ENCODE peak calls at places on chromosomes 3 and 15, in eight cellular contexts. J is AG04450; H is breast epithelium; N is effector memory CD4-positive, alpha-beta T cell; E is endodermal cell; U is lung; Z is IMR-90; D is RWPE1. I is an unnamed sample.

GRCh38 chr15:100030586-100031249 is 297.5 kb upstream of the LYSMD4 start:
- DNase-seq in J (no peak), H (no peak), N (no peak), E (peak; percentile 7), U (no peak), Z (peak; percentile 31), D (peak; percentile 56), I (no peak)

GRCh38 chr15:63528138-63528659 is 23.8 kb downstream of the USP3 start:
- DNase-seq in J (no peak), H (no peak), N (no peak), E (no peak), U (no peak), Z (no peak), D (no peak), I (no peak)

GRCh38 chr15:71312731-71313460 is 197.6 kb downstream of the THSD4 start:
- DNase-seq in J (no peak), H (no peak), N (no peak), E (no peak), U (no peak), Z (peak; percentile 55), D (no peak), I (no peak)

GRCh38 chr15:75347222-75348033 is 589 bp downstream of the NEIL1 start:
- DNase-seq in J (no peak), H (no peak), N (peak; percentile 37), E (peak; percentile 85), U (peak; percentile 72), Z (no peak), D (peak; percentile 41), I (no peak)

GRCh38 chr3:100256724-100257123 is 4.1 kb upstream of the TBC1D23 start:
- DNase-seq in J (no peak), H (no peak), N (no peak), E (no peak), U (no peak), Z (peak; percentile 30), D (no peak), I (no peak)

GRCh38 chr3:48157215-48157840 is 30.9 kb downstream of the CDC25A start:
- DNase-seq in J (no peak), H (no peak), N (no peak), E (no peak), U (no peak), Z (peak; percentile 52), D (peak; percentile 45), I (no peak)

GRCh38 chr3:27357665-27358258 is 11.4 kb downstream of the NEK10 start:
- DNase-seq in J (no peak), H (no peak), N (peak; percentile 15), E (peak; percentile 86), U (peak; percentile 56), Z (peak; percentile 56), D (peak; percentile 20), I (no peak)

GRCh38 chr3:118808743-118809142 is 225.9 kb downstream of the IGSF11 start:
- DNase-seq in J (no peak), H (no peak), N (no peak), E (peak; percentile 68), U (no peak), Z (no peak), D (no peak), I (no peak)

GRCh38 chr15:31434418-31435255 is 108.0 kb downstream of the KLF13 start:
- DNase-seq in J (peak; percentile 61), H (peak; percentile 47), N (peak; percentile 78), E (no peak), U (peak; percentile 66), Z (peak; percentile 93), D (peak; percentile 51), I (no peak)

GRCh38 chr3:129128357-129129155 is 7.0 kb upstream of the RAB43 start:
- DNase-seq in J (no peak), H (no peak), N (no peak), E (no peak), U (no peak), Z (no peak), D (no peak), I (no peak)

GRCh38 chr3:177772908-177773557 is 575.8 kb upstream of the TBL1XR1 start:
- DNase-seq in J (no peak), H (no peak), N (no peak), E (no peak), U (no peak), Z (no peak), D (no peak), I (no peak)

GRCh38 chr15:40932146-40932545 is 3.0 kb downstream of the DLL4 start:
- DNase-seq in J (no peak), H (no peak), N (no peak), E (no peak), U (no peak), Z (no peak), D (no peak), I (no peak)

GRCh38 chr3:10279384-10280176 is 13.2 kb downstream of the GHRL start:
- DNase-seq in J (no peak), H (no peak), N (no peak), E (no peak), U (no peak), Z (no peak), D (no peak), I (no peak)

GRCh38 chr3:99500485-99500884 is 137.9 kb upstream of the COL8A1 start:
- DNase-seq in J (no peak), H (no peak), N (no peak), E (no peak), U (no peak), Z (no peak), D (no peak), I (no peak)

GRCh38 chr3:112605285-112605684 is 35.7 kb downstream of the CCDC80 start:
- DNase-seq in J (peak; percentile 90), H (no peak), N (no peak), E (no peak), U (no peak), Z (peak; percentile 99), D (no peak), I (no peak)

DNA sequence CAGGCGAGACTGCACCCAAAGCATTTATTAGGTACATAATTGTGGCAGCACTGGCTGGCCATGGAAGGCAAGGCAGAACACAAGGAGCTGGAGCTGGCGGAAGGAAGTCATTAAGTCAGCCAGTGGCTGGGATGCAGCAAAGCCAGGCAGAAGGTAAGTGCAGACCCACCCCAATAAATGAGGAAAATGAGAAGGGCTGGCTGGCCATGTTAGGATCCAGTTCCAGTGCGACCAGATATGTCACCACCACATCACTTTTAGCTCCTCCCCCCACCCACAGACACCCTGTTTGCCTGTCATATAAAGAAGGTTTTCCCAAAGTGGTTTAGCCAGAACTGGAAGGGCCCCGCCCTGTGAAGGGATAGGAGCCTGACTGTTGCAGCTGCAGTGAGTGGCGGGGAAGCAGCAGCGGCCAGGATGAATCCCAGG is at the start of gene FURIN:
- DNase-seq in J (no peak), H (no peak), N (no peak), E (no peak), U (no peak), Z (no peak), D (no peak), I (no peak)
- H3K27ac ChIP-seq in J (peak within 1 kb of the TSS; percentile 68), H (peak within 1 kb of the TSS; percentile 90), N (peak within 1 kb of the TSS; percentile 73), E (no peak within 1 kb of the TSS), U (peak within 1 kb of the TSS; percentile 89), Z (peak within 1 kb of the TSS; percentile 21), D (peak within 1 kb of the TSS; percentile 88), I (peak within 1 kb of the TSS; percentile 82)

DNA sequence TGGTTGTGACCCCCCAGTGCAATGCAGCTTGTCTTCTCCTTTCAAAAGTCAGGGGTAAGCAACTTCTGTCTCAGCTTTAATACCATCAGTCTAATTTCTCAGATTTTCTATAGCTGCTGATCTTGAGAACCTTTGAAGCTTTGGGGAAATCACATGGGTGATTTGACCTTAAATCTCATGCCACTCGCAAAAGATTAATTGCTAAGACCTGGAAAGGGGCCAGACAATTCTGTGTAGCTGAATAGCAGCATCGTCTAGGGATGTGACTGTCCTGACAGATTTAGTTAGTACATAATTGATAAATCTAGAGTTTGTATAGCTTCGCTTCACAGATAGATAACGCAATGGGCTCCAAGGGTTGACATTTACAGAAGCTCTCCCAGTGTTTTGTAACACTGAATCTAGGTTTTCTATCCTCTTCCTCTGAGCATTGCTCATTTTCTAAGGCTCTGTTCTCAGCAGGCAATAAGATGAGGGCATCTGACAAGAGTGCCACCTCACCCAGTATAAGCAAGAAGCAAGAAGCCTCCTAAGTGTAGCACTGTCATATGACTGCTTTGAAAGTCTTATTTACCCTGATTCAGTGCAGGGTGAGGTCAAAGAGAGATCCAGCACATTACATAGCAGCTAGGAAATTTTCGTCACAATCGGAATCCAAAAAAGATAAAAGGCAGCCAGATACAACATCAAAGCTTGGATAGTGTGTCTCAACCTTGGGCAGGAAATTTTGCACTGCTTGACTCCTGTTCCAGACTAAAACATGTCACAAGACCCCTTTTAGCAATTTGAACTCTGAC is 47.7 kb upstream of the DUT start:
- DNase-seq in J (no peak), H (no peak), N (no peak), E (no peak), U (no peak), Z (no peak), D (no peak), I (no peak)
- H3K27ac ChIP-seq in J (no peak overlapping the region), H (no peak overlapping the region), N (no peak overlapping the region), E (no peak overlapping the region), U (no peak overlapping the region), Z (no peak overlapping the region), D (no peak overlapping the region), I (no peak overlapping the region)

GRCh38 chr3:124636101-124636862 is 94.0 kb upstream of the UMPS start:
- DNase-seq in J (no peak), H (no peak), N (no peak), E (peak; percentile 55), U (no peak), Z (no peak), D (no peak), I (no peak)

GRCh38 chr3:124632566-124633140 is 97.6 kb upstream of the UMPS start:
- DNase-seq in J (no peak), H (no peak), N (no peak), E (no peak), U (no peak), Z (no peak), D (no peak), I (no peak)

GRCh38 chr3:124635169-124635539 is 95.1 kb upstream of the UMPS start:
- DNase-seq in J (no peak), H (no peak), N (no peak), E (no peak), U (no peak), Z (no peak), D (no peak), I (no peak)

GRCh38 chr3:124633527-124633926 is 96.7 kb upstream of the UMPS start:
- DNase-seq in J (no peak), H (no peak), N (no peak), E (no peak), U (no peak), Z (no peak), D (no peak), I (no peak)

GRCh38 chr3:124634210-124635168 is 95.8 kb upstream of the UMPS start:
- DNase-seq in J (no peak), H (no peak), N (no peak), E (peak; percentile 63), U (no peak), Z (no peak), D (no peak), I (no peak)
- H3K27ac ChIP-seq in J (no peak overlapping the region), H (no peak overlapping the region), N (no peak overlapping the region), E (no peak overlapping the region), U (no peak overlapping the region), Z (no peak overlapping the region), D (no peak overlapping the region), I (no peak overlapping the region)

DNA sequence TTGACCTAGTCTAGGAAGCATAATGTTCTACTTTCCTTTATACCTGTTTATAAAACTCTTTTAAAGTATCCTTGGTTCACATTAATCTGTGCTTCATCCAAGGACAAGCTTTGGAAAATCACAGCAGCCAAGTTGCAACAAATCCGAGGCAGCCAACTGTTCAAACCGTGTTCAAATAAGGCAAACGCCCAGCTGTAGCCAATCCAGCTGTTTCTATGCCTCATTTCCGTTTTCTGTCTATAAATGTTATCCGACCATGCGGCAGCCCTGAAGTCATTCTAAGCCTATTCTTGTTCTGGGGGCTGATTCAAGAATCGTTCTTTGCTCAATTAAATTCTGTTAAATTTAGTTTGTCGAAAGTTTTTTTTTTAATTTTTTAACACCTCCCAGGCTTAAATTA is 78.3 kb downstream of the FMN1 start:
- DNase-seq in J (no peak), H (no peak), N (no peak), E (no peak), U (no peak), Z (no peak), D (no peak), I (no peak)
- H3K27ac ChIP-seq in J (no peak overlapping the region), H (no peak overlapping the region), N (no peak overlapping the region), E (no peak overlapping the region), U (no peak overlapping the region), Z (no peak overlapping the region), D (no peak overlapping the region), I (no peak overlapping the region)